ENCODE peak calls at places on chromosome 17, in nine cellular contexts. K is kidney tubule cell; P is SW480; Q is GDM1; B is hippocampal formation; H is stimulated activated naive CD8-positive, alpha-beta T cell treated with anti-CD3 and anti-CD28 coated beads, Interleukin-15, Interleukin-2, amounts not matched to agents 100 U/mL and 50 U/mL, for 24 hours; M is NCI-H2107; O is iris pigment epithelial cell; F is CD8-positive, alpha-beta memory T cell. A is an unnamed sample.
A peak's percentile ranks its signal among the peaks of the same experiment; 100 is the strongest.

GRCh38 chr17:42850964-42851363 is at the start of gene AOC3:
- DNase-seq in M (no peak), B (no peak), F (no peak), H (no peak), Q (no peak), P (no peak), K (no peak), O (no peak), A (no peak)

GRCh38 chr17:27217631-27218030 is 76.3 kb upstream of the WSB1 start:
- DNase-seq in M (no peak), P (no peak), B (no peak), K (peak; percentile 27), Q (no peak), H (no peak), F (no peak), O (no peak), A (no peak)

GRCh38 chr17:12180644-12181261 is 160.1 kb downstream of the MAP2K4 start:
- DNase-seq in O (peak; percentile 65), P (peak; percentile 48), M (no peak), K (peak; percentile 50), F (no peak), H (peak; percentile 15), Q (no peak), B (peak; percentile 36), A (peak; percentile 2)

GRCh38 chr17:74779948-74780400 is 3.8 kb upstream of the NAT9 start:
- DNase-seq in Q (peak; percentile 98), M (no peak), H (peak; percentile 60), O (no peak), B (peak; percentile 31), F (peak; percentile 37), P (no peak), K (no peak), A (peak; percentile 91)

GRCh38 chr17:34527121-34527907 is 52.1 kb upstream of the TMEM132E start:
- DNase-seq in P (no peak), B (no peak), M (no peak), O (no peak), F (no peak), Q (no peak), K (no peak), H (no peak), A (no peak)

GRCh38 chr17:45784583-45785372 is 658 bp downstream of the CRHR1 start:
- DNase-seq in B (no peak), Q (no peak), O (peak; percentile 10), M (no peak), F (no peak), K (no peak), H (peak; percentile 48), P (no peak), A (no peak)

GRCh38 chr17:75549246-75550138 is 24.0 kb downstream of the LLGL2 start:
- DNase-seq in M (peak; percentile 67), Q (no peak), B (no peak), O (no peak), H (no peak), F (no peak), P (peak; percentile 96), K (no peak), A (no peak)

GRCh38 chr17:17088104-17088485 is 45.8 kb downstream of the MPRIP start:
- DNase-seq in M (no peak), O (no peak), F (no peak), B (no peak), K (no peak), P (no peak), H (no peak), Q (no peak), A (no peak)

GRCh38 chr17:67477687-67478086 is 100.6 kb downstream of the PITPNC1 start:
- DNase-seq in Q (no peak), B (no peak), O (no peak), K (peak; percentile 83), F (no peak), P (no peak), H (peak; percentile 69), M (no peak), A (no peak)

GRCh38 chr17:66431910-66432309 is 129.5 kb downstream of the PRKCA start:
- DNase-seq in F (no peak), O (peak; percentile 88), M (no peak), P (no peak), B (no peak), Q (no peak), K (peak; percentile 62), H (no peak), A (no peak)

GRCh38 chr17:46894024-46894423 is 28.9 kb upstream of the GOSR2 start:
- DNase-seq in O (no peak), M (no peak), K (no peak), Q (no peak), H (no peak), P (no peak), F (no peak), B (no peak), A (no peak)

GRCh38 chr17:38671939-38672720 is 2.6 kb downstream of the EPOP start:
- DNase-seq in O (no peak), H (no peak), F (no peak), P (no peak), M (no peak), B (no peak), Q (no peak), K (no peak), A (no peak)

GRCh38 chr17:55567240-55568216 is 56.3 kb upstream of the SMIM36 start:
- DNase-seq in F (no peak), H (no peak), O (peak; percentile 27), K (no peak), M (no peak), Q (no peak), P (no peak), B (no peak), A (no peak)

GRCh38 chr17:253091-253846 is 71.8 kb upstream of the DOC2B start:
- DNase-seq in P (no peak), Q (no peak), K (no peak), O (no peak), F (no peak), M (no peak), B (no peak), H (no peak), A (no peak)

GRCh38 chr17:80862978-80863377 is 128.7 kb upstream of the CHMP6 start:
- DNase-seq in K (no peak), B (no peak), P (no peak), H (no peak), Q (no peak), O (no peak), M (no peak), F (no peak), A (no peak)

GRCh38 chr17:76644995-76645394 is 1.4 kb upstream of the ST6GALNAC1 start:
- DNase-seq in H (no peak), B (no peak), O (no peak), K (peak; percentile 64), Q (no peak), P (no peak), M (no peak), F (no peak), A (no peak)

GRCh38 chr17:61139219-61139618 is 260.4 kb upstream of the TBX2 start:
- DNase-seq in P (no peak), B (no peak), Q (peak; percentile 78), M (no peak), O (peak; percentile 92), K (peak; percentile 70), H (peak; percentile 48), F (peak; percentile 15), A (peak; percentile 73)

GRCh38 chr17:49616086-49616485 is 40.4 kb downstream of the NXPH3 start:
- DNase-seq in F (no peak), P (peak; percentile 26), H (no peak), M (no peak), B (peak; percentile 4), Q (no peak), O (no peak), K (no peak), A (no peak)

GRCh38 chr17:31248986-31249385 is 48.1 kb downstream of the OMG start:
- DNase-seq in H (no peak), Q (no peak), M (no peak), K (peak; percentile 82), B (no peak), P (no peak), F (no peak), O (peak; percentile 79), A (no peak)

GRCh38 chr17:63445571-63446217 is 412 bp downstream of the CYB561 start:
- DNase-seq in M (no peak), K (peak; percentile 57), Q (no peak), F (peak; percentile 66), B (no peak), H (peak; percentile 54), P (peak; percentile 61), O (peak; percentile 44), A (no peak)

GRCh38 chr17:5585814-5586558 is 1.7 kb upstream of the NLRP1 start:
- DNase-seq in Q (no peak), F (no peak), K (peak; percentile 95), P (peak; percentile 51), B (no peak), H (peak; percentile 21), M (peak; percentile 6), O (peak; percentile 45), A (no peak)

GRCh38 chr17:1030684-1031557 is 34.0 kb downstream of the TIMM22 start:
- DNase-seq in M (no peak), K (no peak), B (no peak), Q (no peak), H (no peak), P (no peak), O (no peak), F (no peak), A (no peak)

GRCh38 chr17:78358538-78359215 is 1.2 kb downstream of the SOCS3 start:
- DNase-seq in H (peak; percentile 43), O (peak; percentile 78), B (no peak), F (no peak), P (no peak), K (peak; percentile 45), Q (no peak), M (no peak), A (no peak)

GRCh38 chr17:4579678-4580077 is 4.7 kb upstream of the SMTNL2 start:
- DNase-seq in K (no peak), O (no peak), M (no peak), B (no peak), Q (no peak), P (no peak), F (no peak), H (no peak), A (no peak)

GRCh38 chr17:6241381-6241780 is 171.2 kb downstream of the WSCD1 start:
- DNase-seq in P (no peak), F (no peak), B (no peak), M (no peak), H (no peak), Q (no peak), K (no peak), O (no peak), A (no peak)

A was measured in KG1.